ENCODE peak calls at places on chromosomes 4 and X, in nine cellular contexts. F is T-helper 9 cell, S is cardiac fibroblast, C is T-helper 2 cell, B is DMS 273 treated with DMSO at 0.1 percent for 48 hours, L is posterior cingulate gyrus, R is kidney epithelial cell, M is HCT116, Y is islet precursor cell. D is an unnamed sample.

GRCh38 chrX:28177202-28177601 is 196.0 kb upstream of the DCAF8L1 start:
- DNase-seq in C (no peak), M (peak), R (no peak), S (no peak), B (no peak), F (no peak), L (no peak), Y (peak), D (no peak)

GRCh38 chrX:101347859-101348451 is 587 bp downstream of the TIMM8A start:
- DNase-seq in S (peak), B (no peak), F (no peak), M (no peak), Y (peak), C (no peak), R (no peak), L (no peak), D (no peak)

GRCh38 chr4:112840061-112840460 is 203.1 kb downstream of the LARP7 start:
- DNase-seq in B (no peak), L (no peak), F (no peak), M (no peak), S (no peak), Y (no peak), C (no peak), R (peak), D (no peak)

GRCh38 chr4:12041828-12042227 is 613.1 kb upstream of the HS3ST1 start:
- DNase-seq in R (no peak), C (no peak), M (no peak), B (no peak), L (no peak), Y (no peak), F (no peak), S (peak), D (no peak)

GRCh38 chr4:76623217-76624060 is 188.4 kb downstream of the SHROOM3 start:
- DNase-seq in L (no peak), F (no peak), R (no peak), C (no peak), B (no peak), Y (no peak), S (no peak), M (no peak), D (no peak)

GRCh38 chr4:7190668-7191545 is 1.4 kb upstream of the SORCS2 start:
- DNase-seq in S (no peak), Y (peak), L (no peak), C (no peak), R (no peak), B (no peak), F (no peak), M (no peak), D (no peak)

GRCh38 chr4:6873792-6874461 is 35.7 kb upstream of the TBC1D14 start:
- DNase-seq in C (peak), L (peak), S (peak), B (no peak), R (no peak), M (peak), F (peak), Y (peak), D (no peak)

GRCh38 chr4:174156239-174156826 is 127.1 kb downstream of the FBXO8 start:
- DNase-seq in C (no peak), R (no peak), F (no peak), B (no peak), Y (no peak), M (peak), L (no peak), S (peak), D (no peak)

GRCh38 chr4:3708103-3708510 is 58.1 kb upstream of the ADRA2C start:
- DNase-seq in F (no peak), B (peak), R (no peak), M (no peak), C (no peak), L (no peak), Y (no peak), S (peak), D (no peak)

GRCh38 chr4:56414135-56414675 is 21.2 kb downstream of the PPAT start:
- DNase-seq in B (no peak), F (no peak), R (no peak), S (peak), C (no peak), L (no peak), Y (no peak), M (no peak), D (no peak)

GRCh38 chr4:85478576-85478975 is 3.6 kb downstream of the ARHGAP24 start:
- DNase-seq in F (no peak), R (no peak), M (no peak), B (no peak), C (no peak), Y (no peak), S (peak), L (no peak), D (no peak)